ENCODE peak calls at places on chromosomes 7 and 10, in five cellular contexts. One of them, this sample, is unnamed.

GRCh38 chr10:122878799-122879338 is 512 bp downstream of the FAM24B start:
- DNase-seq in germinal center: no peak
- DNase-seq in NCI-H1417: no peak
- DNase-seq in naive thymus-derived CD8-positive, alpha-beta T cell: no peak
- DNase-seq in NCI-H1105: peak
- DNase-seq in this sample: no peak

GRCh38 chr10:71216751-71217265 is 4.4 kb downstream of the UNC5B start:
- DNase-seq in NCI-H1105: no peak
- DNase-seq in naive thymus-derived CD8-positive, alpha-beta T cell: no peak
- DNase-seq in NCI-H1417: peak
- DNase-seq in germinal center: no peak
- DNase-seq in this sample: peak

GRCh38 chr10:98314577-98315284 is 46.7 kb upstream of the LOXL4 start:
- DNase-seq in NCI-H1417: no peak
- DNase-seq in NCI-H1105: no peak
- DNase-seq in naive thymus-derived CD8-positive, alpha-beta T cell: no peak
- DNase-seq in germinal center: no peak
- DNase-seq in this sample: peak

GRCh38 chr7:192035-192649 is at the start of gene FAM20C:
- DNase-seq in NCI-H1417: peak
- DNase-seq in NCI-H1105: peak
- DNase-seq in germinal center: peak
- DNase-seq in naive thymus-derived CD8-positive, alpha-beta T cell: no peak
- DNase-seq in this sample: peak

GRCh38 chr7:7720750-7721621 is 2.6 kb upstream of the RPA3 start:
- DNase-seq in naive thymus-derived CD8-positive, alpha-beta T cell: no peak
- DNase-seq in NCI-H1105: no peak
- DNase-seq in NCI-H1417: no peak
- DNase-seq in germinal center: no peak
- DNase-seq in this sample: no peak

GRCh38 chr7:159014297-159015062 is 130.2 kb downstream of the VIPR2 start:
- DNase-seq in NCI-H1417: no peak
- DNase-seq in NCI-H1105: no peak
- DNase-seq in naive thymus-derived CD8-positive, alpha-beta T cell: no peak
- DNase-seq in germinal center: no peak
- DNase-seq in this sample: no peak

GRCh38 chr7:19290936-19291335 is 145.7 kb upstream of the FERD3L start:
- DNase-seq in NCI-H1417: no peak
- DNase-seq in NCI-H1105: no peak
- DNase-seq in germinal center: no peak
- DNase-seq in naive thymus-derived CD8-positive, alpha-beta T cell: no peak
- DNase-seq in this sample: no peak

GRCh38 chr7:28939367-28939766 is 18.8 kb downstream of the TRIL start:
- DNase-seq in NCI-H1105: no peak
- DNase-seq in germinal center: no peak
- DNase-seq in NCI-H1417: no peak
- DNase-seq in naive thymus-derived CD8-positive, alpha-beta T cell: no peak
- DNase-seq in this sample: no peak

GRCh38 chr7:125848157-125848556 is 918.5 kb upstream of the POT1 start:
- DNase-seq in NCI-H1105: no peak
- DNase-seq in germinal center: no peak
- DNase-seq in NCI-H1417: no peak
- DNase-seq in naive thymus-derived CD8-positive, alpha-beta T cell: no peak
- DNase-seq in this sample: no peak

GRCh38 chr10:12048547-12048946 is 5.9 kb upstream of the UPF2 start:
- DNase-seq in naive thymus-derived CD8-positive, alpha-beta T cell: no peak
- DNase-seq in NCI-H1105: no peak
- DNase-seq in NCI-H1417: no peak
- DNase-seq in germinal center: no peak
- DNase-seq in this sample: no peak

GRCh38 chr7:75727881-75728592 is 10.7 kb downstream of the HIP1 start:
- DNase-seq in NCI-H1417: peak
- DNase-seq in germinal center: no peak
- DNase-seq in NCI-H1105: peak
- DNase-seq in naive thymus-derived CD8-positive, alpha-beta T cell: no peak
- DNase-seq in this sample: no peak